ENCODE peak calls at places on chromosomes 12 and 14, in four cellular contexts. L is SK-N-SH, K is K562, M is GM12878. F is an unnamed sample.

GRCh38 chr12:68001486-68002466 is 12.5 kb downstream of the IFNG-AS1 start:
- DNase-seq in L (no peak), K (no peak), M (no peak), F (no peak)

GRCh38 chr12:46664771-46665287 is 161.0 kb downstream of the SLC38A4 start:
- DNase-seq in L (no peak), K (peak), M (peak), F (no peak)

GRCh38 chr12:87670448-87670847 is 358.8 kb downstream of the C12orf50 start:
- DNase-seq in L (no peak), K (peak), M (no peak), F (no peak)

GRCh38 chr12:116881325-116881866 is at the start of gene HRK:
- DNase-seq in L (no peak), K (no peak), M (no peak), F (peak)

GRCh38 chr12:32051511-32052299 is 54.9 kb upstream of the BICD1 start:
- DNase-seq in L (no peak), K (peak), M (no peak), F (no peak)

GRCh38 chr12:127290251-127290650 is 976.7 kb upstream of the TMEM132C start:
- DNase-seq in L (no peak), K (no peak), M (no peak), F (no peak)

GRCh38 chr12:3461391-3461790 is 29.6 kb upstream of the PRMT8 start:
- DNase-seq in L (no peak), K (no peak), M (no peak), F (no peak)

GRCh38 chr12:109461049-109461845 is 15.9 kb downstream of the KCTD10 start:
- DNase-seq in L (no peak), K (peak), M (no peak), F (no peak)

GRCh38 chr12:58939399-58940100 is 19.2 kb upstream of the LRIG3 start:
- DNase-seq in L (no peak), K (no peak), M (no peak), F (no peak)

GRCh38 chr14:61749867-61750266 is 12.4 kb upstream of the SNAPC1 start:
- DNase-seq in L (no peak), K (peak), M (no peak), F (no peak)

GRCh38 chr14:29222671-29223268 is 456.2 kb downstream of the FOXG1 start:
- DNase-seq in L (peak), K (no peak), M (no peak), F (no peak)

GRCh38 chr14:103207038-103207403 is 83.8 kb downstream of the TNFAIP2 start:
- DNase-seq in L (peak), K (peak), M (no peak), F (peak)

GRCh38 chr14:39107624-39108023 is 4.6 kb upstream of the SEC23A start:
- DNase-seq in L (peak), K (peak), M (no peak), F (no peak)

GRCh38 chr14:79354336-79354735 is 857.0 kb downstream of the DIO2 start:
- DNase-seq in L (no peak), K (no peak), M (no peak), F (no peak)

GRCh38 chr12:69936214-69936731 is 111.2 kb downstream of the MYRFL start:
- DNase-seq in L (peak), K (no peak), M (no peak), F (peak)

GRCh38 chr12:76878899-76879709 is at the start of gene CSRP2:
- DNase-seq in L (peak), K (peak), M (peak), F (peak)

GRCh38 chr12:88952543-88952942 is 372.3 kb upstream of the KITLG start:
- DNase-seq in L (no peak), K (no peak), M (no peak), F (no peak)

GRCh38 chr12:102120564-102120873 is 536 bp downstream of the PARPBP start:
- DNase-seq in L (peak), K (peak), M (no peak), F (no peak)

GRCh38 chr14:77181603-77182437 is at the start of gene TMEM63C:
- DNase-seq in L (peak), K (no peak), M (peak), F (peak)

GRCh38 chr12:49671051-49671765 is 36.0 kb downstream of the FMNL3 start:
- DNase-seq in L (no peak), K (no peak), M (no peak), F (no peak)

GRCh38 chr12:8912910-8913309 is 1.4 kb upstream of the PHC1 start:
- DNase-seq in L (peak), K (peak), M (no peak), F (no peak)

GRCh38 chr14:32703246-32703645 is 235.4 kb upstream of the NPAS3 start:
- DNase-seq in L (no peak), K (no peak), M (no peak), F (no peak)

GRCh38 chr14:88834883-88835431 is 10.5 kb downstream of the TTC8 start:
- DNase-seq in L (no peak), K (no peak), M (no peak), F (no peak)
- TF ChIP-seq NRF1 in L (no peak), K (no peak), M (no peak), F (no peak)

DNA sequence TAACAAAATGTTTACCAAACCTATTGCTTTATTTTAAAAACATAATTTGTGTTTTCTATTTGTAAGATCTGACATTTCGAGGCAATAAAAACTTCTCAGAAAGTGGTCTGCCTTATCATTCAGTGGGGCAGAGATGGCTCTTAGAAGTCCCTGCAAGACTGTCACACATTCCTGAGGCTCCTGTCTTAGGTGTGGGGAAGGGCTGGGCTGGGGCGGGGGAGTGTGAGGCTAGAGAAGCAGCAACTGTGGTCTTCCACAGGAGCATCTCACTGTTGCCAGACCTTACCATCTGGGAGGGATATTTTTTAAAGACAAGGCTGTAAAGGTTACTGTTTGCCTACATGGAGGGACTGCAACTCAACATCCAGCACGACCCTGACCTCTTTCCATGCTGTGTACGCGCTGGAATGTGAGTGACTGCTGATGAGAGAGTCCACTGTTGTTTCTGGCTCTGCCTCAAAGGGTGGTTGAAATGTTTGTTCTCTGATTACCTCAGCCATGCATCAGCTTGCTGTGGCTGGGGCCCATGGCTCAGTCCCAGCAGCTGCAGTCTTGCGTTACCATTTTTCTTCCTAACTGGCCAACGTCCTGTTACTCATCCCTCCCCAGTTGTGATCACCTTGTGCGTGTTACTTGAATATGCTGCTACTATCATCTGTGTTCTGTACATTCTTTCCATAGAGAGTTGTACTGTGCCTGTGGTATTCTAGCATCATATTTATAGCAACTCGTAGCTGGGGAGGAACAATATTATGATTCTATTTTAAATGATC is 12.4 kb downstream of the ERG28 start:
- DNase-seq in L (no peak), K (no peak), M (no peak), F (no peak)
- TF ChIP-seq NRF1 in L (no peak), K (no peak), M (no peak), F (no peak)

GRCh38 chr14:89667983-89668382 is 250.9 kb upstream of the FOXN3 start:
- DNase-seq in L (no peak), K (no peak), M (no peak), F (no peak)
- TF ChIP-seq NRF1 in L (no peak), K (no peak), M (no peak), F (no peak)

DNA sequence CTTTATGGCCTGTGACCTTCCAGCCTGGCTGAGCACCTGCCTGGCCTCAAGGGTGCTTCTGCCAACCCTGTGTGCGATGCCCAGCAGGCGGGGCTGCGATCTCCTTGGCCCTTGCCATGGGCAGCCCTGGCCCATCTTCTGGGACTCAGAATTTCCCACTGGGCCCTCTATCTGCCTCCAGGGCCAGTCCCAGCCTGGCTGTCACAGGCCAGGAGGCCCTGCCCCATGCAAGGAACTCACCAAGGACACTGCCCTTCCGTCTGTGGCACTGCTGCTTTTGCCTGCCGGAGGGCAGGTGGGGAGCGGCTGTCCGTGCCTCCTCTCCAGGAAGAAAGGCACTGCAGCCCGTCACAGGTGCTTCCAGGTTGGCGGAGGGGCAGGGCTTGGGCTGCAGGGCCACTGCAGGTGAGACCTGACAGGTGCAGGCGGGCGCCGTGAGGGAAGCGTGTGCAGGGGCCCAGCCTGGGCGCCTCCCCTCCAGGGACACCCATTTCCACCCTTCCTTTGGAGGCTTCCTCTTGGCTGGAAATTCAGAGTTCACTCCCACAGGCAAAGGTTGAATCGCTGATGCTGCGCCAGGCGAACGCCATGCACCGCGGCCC is 177.8 kb downstream of the KIF26A start:
- DNase-seq in L (no peak), K (no peak), M (no peak), F (no peak)
- TF ChIP-seq NRF1 in L (no peak), K (no peak), M (no peak), F (no peak)

GRCh38 chr14:64614992-64615391 is 65.2 kb downstream of the PPP1R36 start:
- DNase-seq in L (no peak), K (no peak), M (no peak), F (no peak)

GRCh38 chr14:64614214-64614613 is 64.5 kb downstream of the PPP1R36 start:
- DNase-seq in L (no peak), K (no peak), M (no peak), F (peak)

GRCh38 chr14:64612021-64612380 is 62.2 kb downstream of the PPP1R36 start:
- DNase-seq in L (no peak), K (no peak), M (no peak), F (no peak)

GRCh38 chr14:64610049-64610746 is 60.4 kb downstream of the PPP1R36 start:
- DNase-seq in L (no peak), K (no peak), M (no peak), F (peak)

GRCh38 chr14:64611358-64612020 is 61.7 kb downstream of the PPP1R36 start:
- DNase-seq in L (no peak), K (no peak), M (no peak), F (no peak)
- TF ChIP-seq NRF1 in L (no peak), K (no peak), M (no peak), F (no peak)

GRCh38 chr12:16184691-16185090 is 92.8 kb downstream of the SLC15A5 start:
- DNase-seq in L (no peak), K (no peak), M (no peak), F (no peak)

GRCh38 chr12:16187684-16188083 is 89.8 kb downstream of the SLC15A5 start:
- DNase-seq in L (no peak), K (no peak), M (no peak), F (no peak)

DNA sequence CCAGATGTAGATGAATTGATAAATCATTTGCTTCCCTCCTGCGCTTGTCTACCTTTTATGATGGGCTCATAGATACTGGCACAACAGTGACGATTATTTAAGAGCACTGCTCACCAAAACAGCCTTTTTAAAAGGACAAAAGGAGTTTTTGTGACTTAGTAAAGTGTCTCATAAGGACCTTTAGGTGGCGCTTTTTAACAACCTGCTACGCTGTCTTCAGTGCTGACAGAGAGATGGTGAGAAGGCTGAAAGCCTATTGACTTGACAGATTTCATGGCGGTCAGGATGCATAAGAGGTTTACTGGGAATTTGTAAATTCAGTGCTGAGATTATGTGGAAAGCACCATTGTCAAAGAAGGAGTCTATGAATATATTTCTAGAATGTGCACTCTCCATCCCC is 87.6 kb downstream of the SLC15A5 start:
- DNase-seq in L (no peak), K (no peak), M (no peak), F (no peak)
- TF ChIP-seq NRF1 in L (no peak), K (no peak), M (no peak), F (no peak)

GRCh38 chr14:88163731-88164255 is 158.9 kb downstream of the GPR65 start:
- DNase-seq in L (no peak), K (no peak), M (no peak), F (no peak)

GRCh38 chr14:88168498-88169165 is 154.4 kb downstream of the KCNK10 start:
- DNase-seq in L (peak), K (peak), M (no peak), F (no peak)

GRCh38 chr14:88166616-88167015 is 156.5 kb downstream of the KCNK10 start:
- DNase-seq in L (no peak), K (no peak), M (no peak), F (no peak)

GRCh38 chr14:88168025-88168424 is 155.0 kb downstream of the KCNK10 start:
- DNase-seq in L (no peak), K (no peak), M (no peak), F (no peak)

GRCh38 chr14:88164906-88165534 is 158.0 kb downstream of the KCNK10 start:
- DNase-seq in L (no peak), K (no peak), M (no peak), F (no peak)
- TF ChIP-seq NRF1 in L (no peak), K (no peak), M (no peak), F (no peak)

DNA sequence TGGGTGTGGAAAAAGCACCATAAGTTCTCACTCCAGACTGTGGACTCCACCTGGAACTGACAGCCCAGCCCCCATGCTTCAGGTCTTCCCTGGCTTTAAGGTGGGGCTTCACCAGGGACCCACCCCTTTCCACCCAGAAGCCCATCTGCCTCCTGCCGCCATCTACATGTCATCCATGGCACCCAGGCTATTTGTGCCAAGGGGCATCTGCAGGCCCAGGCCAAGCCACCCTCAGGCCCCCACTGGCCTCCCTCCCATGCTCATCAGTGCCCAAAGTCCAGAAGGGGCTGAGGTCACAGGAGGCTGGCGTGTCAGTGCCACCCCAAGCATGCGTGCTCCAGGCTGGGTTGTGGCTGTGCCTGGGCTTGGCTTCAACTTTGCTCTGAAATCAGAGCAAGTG is 212.2 kb upstream of the DIO3 start:
- DNase-seq in L (no peak), K (no peak), M (no peak), F (no peak)
- TF ChIP-seq NRF1 in L (no peak), K (no peak), M (no peak), F (no peak)

DNA sequence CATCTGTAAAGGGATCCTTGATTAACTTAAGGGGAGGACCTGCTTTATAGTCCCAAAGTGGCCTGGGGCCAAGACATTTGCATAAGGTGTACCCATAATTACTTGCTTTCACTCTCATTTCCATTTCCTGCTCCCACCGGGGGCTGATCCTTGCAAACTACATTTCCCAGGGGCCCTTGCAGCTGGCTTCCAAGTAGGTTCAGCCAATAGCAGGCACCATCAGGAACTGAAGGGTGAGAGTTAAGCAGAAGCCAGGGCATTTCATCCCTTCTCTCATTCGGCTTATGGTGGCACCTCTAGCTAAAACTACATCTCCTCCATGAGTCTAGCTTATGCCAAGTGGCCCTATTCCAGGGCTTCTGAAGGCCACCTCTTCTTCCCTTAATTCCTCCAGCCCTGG is 88.8 kb downstream of the CCDC60 start:
- DNase-seq in L (peak), K (peak), M (no peak), F (peak)
- TF ChIP-seq NRF1 in L (no peak), K (no peak), M (no peak), F (no peak)

F was measured in H1.